ENCODE peak calls at places on chromosome 9, in nine cellular contexts. R, J, S, Z, V, D, K, I and P are unnamed samples. For H3K4me1, the result is how much of the 10 kb centered on the place peaks cover.

GRCh38 chr9:109258619-109259321 is 62.1 kb downstream of the EPB41L4B start:
- DNase-seq in R (no peak), J (no peak), S (no peak), Z (no peak), V (no peak), D (peak), K (no peak), I (no peak), P (no peak)

GRCh38 chr9:127846451-127847154 is 7.9 kb downstream of the ENG start:
- DNase-seq in R (no peak), J (no peak), S (peak), Z (no peak), V (no peak), D (no peak), K (peak), I (no peak), P (no peak)

GRCh38 chr9:29511680-29512079 is 1938.4 kb upstream of the C9orf72 start:
- DNase-seq in R (no peak), J (no peak), S (no peak), Z (no peak), V (no peak), D (no peak), K (no peak), I (no peak), P (no peak)

GRCh38 chr9:132239999-132240859 is 78.4 kb downstream of the NTNG2 start:
- DNase-seq in R (no peak), J (no peak), S (peak), Z (no peak), V (no peak), D (peak), K (no peak), I (peak), P (no peak)

GRCh38 chr9:14320272-14321245 is 6.6 kb upstream of the NFIB start:
- DNase-seq in R (no peak), J (peak), S (no peak), Z (no peak), V (peak), D (no peak), K (no peak), I (no peak), P (no peak)

GRCh38 chr9:114717908-114718486 is 36.0 kb upstream of the TEX48 start:
- DNase-seq in R (no peak), J (no peak), S (no peak), Z (no peak), V (no peak), D (no peak), K (no peak), I (no peak), P (no peak)

GRCh38 chr9:123597073-123597472 is 241.1 kb downstream of the CRB2 start:
- DNase-seq in R (no peak), J (no peak), S (no peak), Z (no peak), V (no peak), D (no peak), K (no peak), I (no peak), P (no peak)

GRCh38 chr9:34459941-34460340 is 1.3 kb downstream of the DNAI1 start:
- DNase-seq in R (no peak), J (no peak), S (no peak), Z (no peak), V (no peak), D (no peak), K (no peak), I (no peak), P (no peak)

GRCh38 chr9:108149346-108149745 is 659.8 kb upstream of the KLF4 start:
- DNase-seq in R (no peak), J (no peak), S (no peak), Z (no peak), V (no peak), D (no peak), K (no peak), I (no peak), P (no peak)

GRCh38 chr9:108153391-108153790 is 663.8 kb upstream of the KLF4 start:
- DNase-seq in R (no peak), J (no peak), S (no peak), Z (no peak), V (no peak), D (no peak), K (no peak), I (no peak), P (no peak)

GRCh38 chr9:108150736-108151135 is 661.2 kb upstream of the KLF4 start:
- DNase-seq in R (no peak), J (no peak), S (peak), Z (no peak), V (no peak), D (no peak), K (no peak), I (peak), P (no peak)

GRCh38 chr9:108156270-108156998 is 666.9 kb upstream of the KLF4 start:
- DNase-seq in R (no peak), J (peak), S (no peak), Z (no peak), V (peak), D (no peak), K (no peak), I (no peak), P (no peak)

GRCh38 chr9:108151161-108151586 is 661.6 kb upstream of the KLF4 start:
- DNase-seq in R (no peak), J (no peak), S (peak), Z (no peak), V (no peak), D (peak), K (no peak), I (no peak), P (no peak)
- H3K4me3 ChIP-seq in R (no peak), J (no peak), S (no peak), Z (no peak), V (no peak), D (no peak), K (no peak), I (no peak), P (no peak)

DNA sequence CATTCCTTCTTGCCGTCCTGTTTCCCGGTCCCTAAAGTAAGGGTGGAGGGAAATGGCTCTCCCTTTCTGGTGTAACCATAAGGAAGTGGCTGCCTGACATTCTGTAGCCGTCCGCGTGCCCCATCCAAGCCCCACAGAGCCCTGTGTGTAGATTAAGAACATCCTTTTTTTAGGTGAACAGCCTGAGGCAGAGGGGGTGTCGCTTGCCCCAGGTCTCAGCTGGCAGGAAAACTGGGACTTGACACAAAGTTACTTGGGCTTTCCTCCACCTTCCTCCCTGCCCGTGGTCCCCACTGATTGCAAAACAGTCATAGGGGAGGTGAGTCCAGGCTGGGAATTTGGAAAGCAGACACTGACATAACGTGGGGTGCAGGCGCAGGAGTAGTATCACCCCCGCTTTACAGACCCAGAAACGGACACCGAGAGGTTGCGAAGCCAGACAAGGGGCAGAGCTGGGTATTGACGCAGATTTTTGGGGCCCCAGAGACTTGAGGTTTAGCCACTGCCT is 22.8 kb downstream of the C9orf50 start:
- DNase-seq in R (no peak), J (no peak), S (no peak), Z (no peak), V (no peak), D (no peak), K (no peak), I (no peak), P (no peak)
- TF ChIP-seq POLR2A in R (no peak), J (no peak), S (no peak), Z (no peak), V (no peak), D (no peak), K (no peak), I (no peak), P (no peak)

DNA sequence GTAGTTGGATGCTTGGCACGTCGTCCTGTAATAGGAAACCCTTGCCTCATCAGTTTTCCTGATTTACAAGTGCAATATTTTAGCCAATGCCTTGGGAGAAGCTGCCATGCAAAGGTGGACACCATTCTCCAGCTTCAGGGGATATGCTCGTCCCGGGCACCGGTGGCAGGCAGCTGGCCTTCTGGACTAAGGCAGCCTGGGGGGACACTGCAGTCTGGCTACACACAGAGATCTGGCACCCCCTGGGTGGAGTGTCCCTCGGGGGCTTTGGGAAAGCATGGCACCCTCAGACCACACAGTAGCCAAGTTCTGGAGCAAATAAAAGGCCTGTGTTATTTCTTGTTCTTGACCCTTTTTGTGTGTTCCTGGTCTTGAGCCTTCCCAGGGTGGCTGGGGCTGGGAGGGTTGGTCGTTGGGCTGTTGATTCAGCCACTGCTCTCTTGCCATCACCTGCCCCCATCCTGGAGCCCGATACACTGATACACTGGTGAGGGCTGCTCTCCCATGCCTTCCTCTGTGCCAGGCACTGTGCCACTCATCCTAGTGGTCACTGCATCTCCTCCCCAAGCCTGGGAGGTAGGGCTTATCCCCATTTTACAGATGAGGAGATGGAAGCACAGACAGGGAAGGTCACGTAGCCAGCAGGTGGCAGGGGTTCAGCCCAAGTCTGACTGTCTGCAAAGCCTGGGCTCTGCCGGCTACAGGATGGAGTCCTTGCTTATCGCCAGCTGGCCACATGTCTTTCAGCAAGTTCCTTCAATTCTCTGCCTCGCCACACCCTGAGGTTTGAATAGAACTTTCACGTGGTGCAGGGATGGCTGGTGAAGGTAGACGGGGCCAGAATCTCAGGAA is 134.1 kb downstream of the RGS3 start:
- DNase-seq in R (no peak), J (no peak), S (no peak), Z (no peak), V (no peak), D (no peak), K (no peak), I (no peak), P (no peak)
- H3K4me1 ChIP-seq in R (under half), J (under half), S (half or more), Z (under half), V (under half), D (under half), K (under half), I (under half), P (half or more)

GRCh38 chr9:124767830-124768229 is 3.3 kb downstream of the NR6A1 start:
- DNase-seq in R (no peak), J (no peak), S (no peak), Z (no peak), V (no peak), D (no peak), K (no peak), I (no peak), P (no peak)

GRCh38 chr9:124766815-124767554 is 4.1 kb downstream of the NR6A1 start:
- DNase-seq in R (no peak), J (no peak), S (no peak), Z (no peak), V (peak), D (no peak), K (no peak), I (no peak), P (no peak)

GRCh38 chr9:124764774-124765438 is 6.2 kb downstream of the NR6A1 start:
- DNase-seq in R (no peak), J (no peak), S (no peak), Z (no peak), V (peak), D (no peak), K (no peak), I (no peak), P (no peak)

GRCh38 chr9:124765439-124765835 is 5.7 kb downstream of the NR6A1 start:
- DNase-seq in R (no peak), J (no peak), S (no peak), Z (no peak), V (no peak), D (no peak), K (no peak), I (no peak), P (no peak)

GRCh38 chr9:124766326-124766725 is 4.8 kb downstream of the NR6A1 start:
- DNase-seq in R (no peak), J (no peak), S (no peak), Z (no peak), V (no peak), D (no peak), K (no peak), I (no peak), P (no peak)
- H3K4me3 ChIP-seq in R (no peak), J (no peak), S (no peak), Z (peak), V (no peak), D (no peak), K (no peak), I (no peak), P (no peak)

GRCh38 chr9:95317119-95317892 is at the start of gene FANCC:
- DNase-seq in R (peak), J (peak), S (peak), Z (peak), V (peak), D (peak), K (peak), I (peak), P (peak)

GRCh38 chr9:95316794-95317118 is 753 bp downstream of the FANCC start:
- DNase-seq in R (no peak), J (peak), S (peak), Z (no peak), V (peak), D (no peak), K (peak), I (peak), P (no peak)

GRCh38 chr9:95315108-95315746 is 2.3 kb downstream of the FANCC start:
- DNase-seq in R (no peak), J (no peak), S (no peak), Z (no peak), V (no peak), D (no peak), K (no peak), I (no peak), P (no peak)

GRCh38 chr9:95316274-95316673 is 1.2 kb downstream of the FANCC start:
- DNase-seq in R (no peak), J (no peak), S (no peak), Z (no peak), V (no peak), D (no peak), K (no peak), I (no peak), P (no peak)

GRCh38 chr9:95317893-95318211 is 343 bp upstream of the FANCC start:
- DNase-seq in R (no peak), J (no peak), S (no peak), Z (no peak), V (no peak), D (no peak), K (no peak), I (no peak), P (no peak)
- TF ChIP-seq POLR2A in R (no peak), J (no peak), S (no peak), Z (no peak), V (no peak), D (no peak), K (no peak), I (no peak), P (no peak)

DNA sequence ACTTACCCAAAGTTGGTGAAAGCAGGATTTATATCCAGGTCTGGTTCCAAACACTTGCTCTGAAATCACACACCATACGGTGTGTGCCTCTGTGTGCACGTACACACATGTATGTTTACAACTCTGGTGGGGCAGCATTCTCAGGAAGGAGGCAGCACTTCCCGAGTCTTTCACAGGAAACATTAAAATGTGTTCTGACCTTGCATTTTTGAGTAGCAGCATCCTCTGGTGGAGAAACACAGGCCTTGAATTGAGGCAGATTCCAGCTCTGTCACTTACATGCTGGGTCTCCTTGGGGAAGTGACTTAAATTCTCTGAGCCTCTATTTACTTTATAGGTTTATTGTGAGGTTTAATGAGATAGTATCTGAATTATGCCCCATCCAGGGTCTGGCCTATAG is 126.4 kb downstream of the RGS3 start:
- DNase-seq in R (no peak), J (no peak), S (no peak), Z (no peak), V (no peak), D (no peak), K (no peak), I (no peak), P (no peak)
- H3K4me1 ChIP-seq in R (under half), J (under half), S (half or more), Z (under half), V (under half), D (under half), K (under half), I (half or more), P (half or more)

GRCh38 chr9:133970581-133970900 is 21.6 kb downstream of the VAV2 start:
- DNase-seq in R (no peak), J (no peak), S (no peak), Z (no peak), V (no peak), D (peak), K (no peak), I (no peak), P (no peak)
- H3K4me3 ChIP-seq in R (no peak), J (no peak), S (no peak), Z (no peak), V (no peak), D (no peak), K (no peak), I (no peak), P (no peak)

DNA sequence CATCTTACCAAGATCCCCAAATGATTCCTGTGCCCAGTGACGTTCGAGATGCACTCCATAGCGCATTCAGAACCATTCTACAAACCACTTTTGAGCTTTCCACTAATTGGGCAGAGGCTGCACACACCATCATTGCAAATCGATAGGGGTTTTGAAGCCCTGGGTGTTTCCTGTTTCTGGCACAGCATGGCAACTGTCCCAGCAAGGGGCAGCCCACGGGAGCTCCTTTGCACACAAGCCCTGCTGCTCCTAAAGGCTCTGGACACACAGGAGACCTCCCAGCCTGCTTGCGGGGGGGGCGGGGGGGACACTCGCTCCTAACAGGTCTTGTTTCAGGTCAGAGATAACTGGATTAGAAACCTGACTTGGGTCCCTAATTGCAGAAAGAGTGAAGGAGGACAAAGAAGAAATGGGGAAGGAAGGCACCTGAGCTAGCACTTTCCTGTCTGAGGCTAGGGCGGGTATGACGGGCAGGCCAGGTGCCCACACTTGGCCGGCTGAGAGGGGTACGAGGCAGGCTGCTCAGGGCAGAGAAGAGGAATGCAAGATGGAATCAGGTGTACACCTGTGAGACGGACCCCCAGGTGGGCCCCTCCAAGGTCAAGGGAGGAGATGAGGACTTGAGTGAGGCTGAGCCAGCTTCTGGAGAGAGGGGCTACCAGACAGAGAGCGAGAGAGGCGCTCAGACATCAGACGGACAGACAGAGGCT is 828 bp downstream of the FBP1 start:
- DNase-seq in R (no peak), J (no peak), S (no peak), Z (no peak), V (no peak), D (no peak), K (no peak), I (no peak), P (no peak)
- TF ChIP-seq POLR2A in R (no peak), J (no peak), S (no peak), Z (no peak), V (no peak), D (no peak), K (no peak), I (no peak), P (no peak)

GRCh38 chr9:97528529-97529230 is 27.2 kb downstream of the TMOD1 start:
- DNase-seq in R (no peak), J (no peak), S (no peak), Z (peak), V (no peak), D (no peak), K (no peak), I (no peak), P (no peak)
- H3K4me1 ChIP-seq in R (under half), J (under half), S (under half), Z (under half), V (under half), D (under half), K (under half), I (under half), P (under half)